ENCODE peak calls at places on chromosomes 13 and 19, in five cellular contexts. G is fibroblast of lung, B is tibial nerve, U is epithelial cell of esophagus, H is psoas muscle. W is an unnamed sample.

GRCh38 chr19:41860419-41861097 is 503 bp downstream of the RPS19 start:
- DNase-seq in H (peak), B (no peak), G (peak), U (no peak), W (no peak)

GRCh38 chr19:33245948-33246728 is 20.5 kb upstream of the SLC7A10 start:
- DNase-seq in B (no peak), U (no peak), H (peak), G (peak), W (no peak)

GRCh38 chr19:13225973-13226865 is 76.0 kb downstream of the IER2 start:
- DNase-seq in B (no peak), H (no peak), U (no peak), G (no peak), W (no peak)

GRCh38 chr19:11448410-11448809 is 13.0 kb downstream of the PRKCSH start:
- DNase-seq in U (no peak), G (no peak), B (no peak), H (no peak), W (no peak)

GRCh38 chr19:20662421-20663105 is 1.2 kb upstream of the ZNF626 start:
- DNase-seq in U (no peak), H (peak), B (no peak), G (no peak), W (no peak)

GRCh38 chr13:98214008-98214643 is 37.1 kb upstream of the RNF113B start:
- DNase-seq in B (no peak), G (peak), U (peak), H (peak), W (no peak)

GRCh38 chr19:39971380-39971841 is 446 bp downstream of the PSMC4 start:
- DNase-seq in U (peak), H (no peak), B (no peak), G (no peak), W (no peak)

GRCh38 chr19:16368385-16369305 is 44.0 kb downstream of the KLF2 start:
- DNase-seq in G (no peak), H (peak), B (no peak), U (no peak), W (no peak)

GRCh38 chr13:39503048-39503447 is 99.9 kb downstream of the LHFPL6 start:
- DNase-seq in B (no peak), H (no peak), G (no peak), U (no peak), W (no peak)

GRCh38 chr19:5806905-5807304 is 2.0 kb downstream of the NRTN start:
- DNase-seq in H (no peak), U (no peak), B (no peak), G (no peak), W (no peak)

GRCh38 chr19:16293133-16294085 is 31.2 kb upstream of the KLF2 start:
- DNase-seq in U (peak), H (peak), G (peak), B (peak), W (no peak)

GRCh38 chr13:104297075-104297474 is 1230.9 kb upstream of the SLC10A2 start:
- DNase-seq in G (peak), B (no peak), H (no peak), U (peak), W (no peak)

GRCh38 chr19:4624733-4625362 is 14.5 kb upstream of the TNFAIP8L1 start:
- DNase-seq in U (peak), G (peak), B (no peak), H (no peak), W (peak)
- TF ChIP-seq CTCF in U (peak), G (peak), B (no peak), H (peak), W (no peak)

DNA sequence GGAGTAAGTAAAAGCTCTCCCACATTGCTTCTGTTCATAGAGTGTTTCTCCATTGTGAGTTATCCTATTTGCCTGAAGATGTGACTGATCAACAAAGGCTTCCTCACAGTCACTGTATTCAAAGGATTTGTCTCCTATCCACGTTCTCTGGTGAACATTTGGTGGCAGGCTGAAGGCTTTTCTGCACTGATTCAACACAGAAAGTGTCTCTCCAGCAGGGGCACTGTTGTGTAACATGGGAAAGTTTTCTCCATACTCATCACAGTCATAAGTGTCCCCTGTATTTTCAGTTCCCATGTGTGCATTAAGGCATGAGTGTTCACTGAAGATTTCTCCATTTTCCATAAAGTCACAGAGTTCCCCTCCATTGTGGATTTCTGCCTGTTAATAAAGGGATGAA is 17.6 kb downstream of the ZNF121 start:
- DNase-seq in G (no peak), H (no peak), B (no peak), U (no peak), W (no peak)
- TF ChIP-seq CTCF in G (no peak), H (no peak), B (no peak), U (no peak), W (peak)

GRCh38 chr19:2852598-2852997 is 11.3 kb downstream of the ZNF555 start:
- DNase-seq in U (no peak), G (peak), B (no peak), H (no peak), W (no peak)
- TF ChIP-seq CTCF in U (no peak), G (no peak), B (no peak), H (no peak), W (no peak)

GRCh38 chr19:54418930-54419800 is 3.9 kb downstream of the TTYH1 start:
- DNase-seq in U (no peak), G (no peak), B (no peak), H (no peak), W (no peak)

GRCh38 chr19:54415901-54416621 is 797 bp downstream of the TTYH1 start:
- DNase-seq in G (no peak), H (no peak), U (no peak), B (no peak), W (no peak)

GRCh38 chr19:54416695-54417491 is 1.6 kb downstream of the TTYH1 start:
- DNase-seq in B (no peak), G (no peak), H (no peak), U (no peak), W (no peak)

GRCh38 chr19:54420068-54420382 is 4.8 kb downstream of the TTYH1 start:
- DNase-seq in U (no peak), G (no peak), B (no peak), H (no peak), W (no peak)

GRCh38 chr19:54418030-54418929 is 3.0 kb downstream of the TTYH1 start:
- DNase-seq in U (no peak), B (no peak), G (no peak), H (no peak), W (no peak)
- TF ChIP-seq CTCF in U (no peak), B (no peak), G (no peak), H (no peak), W (no peak)

DNA sequence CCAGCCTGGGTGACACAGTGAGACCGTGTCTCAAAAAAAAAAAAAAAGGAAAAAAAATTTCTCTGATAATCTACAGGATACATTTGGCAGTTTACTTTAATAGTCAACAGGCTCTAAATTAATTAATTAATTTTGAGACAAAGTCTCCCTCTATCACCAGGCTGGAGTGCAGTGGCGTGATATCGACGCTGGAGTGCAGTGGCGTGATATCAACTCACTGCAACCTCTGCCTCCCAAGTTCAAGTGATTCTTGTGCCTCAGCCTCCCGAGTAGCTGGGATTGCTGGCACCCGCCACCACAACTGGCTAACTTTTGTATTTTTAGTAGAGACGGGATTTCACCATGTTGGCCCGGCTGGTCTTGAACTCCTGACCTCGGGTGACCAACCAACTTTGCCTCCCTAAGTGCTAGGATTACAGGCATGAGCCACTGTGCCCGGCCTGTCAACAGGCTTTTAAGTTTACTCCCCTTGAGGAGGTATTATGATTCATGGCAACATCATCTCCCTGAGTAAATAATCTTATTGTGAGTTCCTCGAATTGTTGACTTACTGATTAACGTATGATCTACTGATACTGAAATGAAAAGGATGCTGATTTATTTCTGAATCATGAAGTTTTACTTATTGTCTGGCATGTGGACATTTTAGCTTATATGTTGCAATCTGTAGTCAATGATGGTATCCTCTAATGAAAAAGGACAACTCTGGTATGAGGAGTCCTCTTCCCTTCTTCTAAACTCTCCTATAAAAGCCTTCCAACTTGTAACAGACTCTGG is 21.3 kb upstream of the MTRF1 start:
- DNase-seq in G (peak), H (no peak), B (no peak), U (peak), W (peak)
- TF ChIP-seq CTCF in G (no peak), H (no peak), B (no peak), U (no peak), W (no peak)

GRCh38 chr19:57421037-57421436 is 10.1 kb downstream of the ZNF17 start:
- DNase-seq in B (no peak), G (no peak), H (no peak), U (no peak), W (no peak)

GRCh38 chr19:57419439-57419838 is 8.5 kb downstream of the ZNF17 start:
- DNase-seq in U (no peak), H (no peak), B (no peak), G (no peak), W (no peak)
- TF ChIP-seq CTCF in U (no peak), H (no peak), B (no peak), G (no peak), W (no peak)

W was measured in mammary epithelial cell.